ENCODE peak calls at places on chromosomes 13 and 19, in nine cellular contexts. F, J, W, Z, L, X, R, M and B are unnamed samples.

GRCh38 chr13:98370806-98371553 is 193.9 kb upstream of the RNF113B start:
- DNase-seq in F (peak), J (no peak), W (peak), Z (no peak), L (no peak), X (peak), R (no peak), M (peak), B (no peak)

GRCh38 chr13:112065521-112065866 is 1.5 kb upstream of the SOX1 start:
- DNase-seq in F (no peak), J (no peak), W (no peak), Z (no peak), L (no peak), X (no peak), R (no peak), M (no peak), B (no peak)

GRCh38 chr13:25992076-25992475 is 59.7 kb downstream of the SHISA2 start:
- DNase-seq in F (no peak), J (no peak), W (no peak), Z (no peak), L (no peak), X (no peak), R (no peak), M (no peak), B (no peak)

GRCh38 chr19:40441719-40442253 is 2.3 kb downstream of the SERTAD3 start:
- DNase-seq in F (no peak), J (no peak), W (no peak), Z (no peak), L (no peak), X (no peak), R (no peak), M (peak), B (no peak)

GRCh38 chr13:74443623-74444022 is 309.4 kb upstream of the KLF12 start:
- DNase-seq in F (no peak), J (no peak), W (peak), Z (no peak), L (no peak), X (peak), R (no peak), M (no peak), B (no peak)

GRCh38 chr13:34208326-34208725 is 390.4 kb downstream of the RFC3 start:
- DNase-seq in F (no peak), J (no peak), W (peak), Z (no peak), L (no peak), X (no peak), R (no peak), M (no peak), B (no peak)

GRCh38 chr13:110575322-110576069 is 14.0 kb upstream of the RAB20 start:
- DNase-seq in F (peak), J (peak), W (peak), Z (no peak), L (peak), X (peak), R (no peak), M (no peak), B (peak)

GRCh38 chr13:93767917-93768422 is 541.4 kb downstream of the GPC6 start:
- DNase-seq in F (no peak), J (no peak), W (no peak), Z (no peak), L (no peak), X (no peak), R (no peak), M (no peak), B (no peak)

GRCh38 chr19:41753936-41754529 is 1.3 kb upstream of the CEACAM6 start:
- DNase-seq in F (no peak), J (peak), W (peak), Z (peak), L (no peak), X (peak), R (peak), M (no peak), B (peak)

GRCh38 chr19:17775245-17775927 is 19.6 kb upstream of the B3GNT3 start:
- DNase-seq in F (no peak), J (peak), W (peak), Z (peak), L (no peak), X (peak), R (peak), M (no peak), B (peak)

GRCh38 chr13:98285317-98285716 is 108.2 kb upstream of the RNF113B start:
- DNase-seq in F (no peak), J (no peak), W (no peak), Z (no peak), L (no peak), X (no peak), R (no peak), M (no peak), B (no peak)

GRCh38 chr19:16019691-16020448 is 56.4 kb upstream of the TPM4 start:
- DNase-seq in F (no peak), J (no peak), W (no peak), Z (no peak), L (no peak), X (no peak), R (no peak), M (peak), B (no peak)

GRCh38 chr19:14433454-14434156 is 499 bp downstream of the PKN1 start:
- DNase-seq in F (no peak), J (no peak), W (no peak), Z (peak), L (no peak), X (no peak), R (peak), M (peak), B (no peak)